ENCODE peak calls at places on chromosomes 4 and X, in ten cellular contexts. C is iris pigment epithelial cell, N is fibroblast of lung, I is K562, J is amniotic epithelial cell, O is GM23248, S is H9, L is mucosa of gallbladder, W is NCI-H460, V is AG10803. H is an unnamed sample.

GRCh38 chr4:126512998-126513397 is 1119.8 kb upstream of the INTU start:
- DNase-seq in C (no peak), N (no peak), I (no peak), J (no peak), O (no peak), S (no peak), L (no peak), W (no peak), V (no peak), H (no peak)

GRCh38 chr4:83138979-83139378 is 24.4 kb upstream of the PLAC8 start:
- DNase-seq in C (no peak), N (no peak), I (no peak), J (no peak), O (no peak), S (no peak), L (no peak), W (no peak), V (no peak), H (no peak)

GRCh38 chr4:169025184-169025583 is 15.1 kb upstream of the CBR4 start:
- DNase-seq in C (no peak), N (no peak), I (no peak), J (no peak), O (no peak), S (no peak), L (no peak), W (no peak), V (no peak), H (no peak)

GRCh38 chr4:53916431-53916889 is 147.9 kb downstream of the CHIC2 start:
- DNase-seq in C (peak), N (peak), I (no peak), J (peak), O (peak), S (no peak), L (no peak), W (no peak), V (peak), H (no peak)

GRCh38 chr4:122806981-122807679 is 19.5 kb upstream of the FGF2 start:
- DNase-seq in C (no peak), N (peak), I (peak), J (peak), O (peak), S (no peak), L (no peak), W (no peak), V (no peak), H (no peak)

GRCh38 chr4:105683038-105683437 is 25.5 kb downstream of the INTS12 start:
- DNase-seq in C (no peak), N (no peak), I (no peak), J (no peak), O (no peak), S (no peak), L (peak), W (no peak), V (no peak), H (no peak)

GRCh38 chrX:119760026-119760902 is 1.9 kb downstream of the SOWAHD start:
- DNase-seq in C (no peak), N (no peak), I (no peak), J (no peak), O (no peak), S (no peak), L (no peak), W (no peak), V (no peak), H (no peak)

GRCh38 chrX:116290359-116290758 is 119.8 kb downstream of the AGTR2 start:
- DNase-seq in C (peak), N (peak), I (no peak), J (no peak), O (no peak), S (no peak), L (no peak), W (no peak), V (no peak), H (no peak)

H was measured in HTR-8/SVneo.